ENCODE peak calls at places on chromosomes 5 and 9, in four cellular contexts. E is neural progenitor cell; B is fibroblast of lung; W is CD8-positive, alpha-beta T cell. Y is an unnamed sample.

GRCh38 chr5:127011151-127011550 is 19.2 kb downstream of the MARCHF3 start:
- DNase-seq in B (peak; percentile 99), W (no peak), E (no peak), Y (no peak)

GRCh38 chr5:169988947-169989346 is 8.7 kb upstream of the INSYN2B start:
- DNase-seq in E (no peak), W (no peak), B (no peak), Y (no peak)

GRCh38 chr5:83552275-83552674 is 80.7 kb downstream of the VCAN start:
- DNase-seq in W (no peak), B (peak; percentile 36), E (no peak), Y (no peak)

GRCh38 chr5:72392326-72392733 is 72.2 kb downstream of the PTCD2 start:
- DNase-seq in W (no peak), E (no peak), B (peak; percentile 49), Y (no peak)

GRCh38 chr5:36724429-36725332 is 118.3 kb downstream of the SLC1A3 start:
- DNase-seq in W (peak; percentile 31), B (no peak), E (no peak), Y (peak; percentile 83)

GRCh38 chr9:128056086-128056485 is 11.0 kb downstream of the NAIF1 start:
- DNase-seq in E (no peak), B (no peak), W (no peak), Y (no peak)

GRCh38 chr9:111916234-111916645 is 19.6 kb downstream of the UGCG start:
- DNase-seq in W (no peak), E (no peak), B (no peak), Y (peak; percentile 38)

GRCh38 chr5:54719384-54720306 is 202.1 kb downstream of the SNX18 start:
- DNase-seq in E (peak; percentile 74), W (no peak), B (peak; percentile 78), Y (no peak)

GRCh38 chr5:172235827-172236749 is 42.1 kb downstream of the EFCAB9 start:
- DNase-seq in W (no peak), B (peak; percentile 22), E (no peak), Y (no peak)

GRCh38 chr5:112034614-112035013 is 277.6 kb upstream of the NREP start:
- DNase-seq in W (no peak), B (no peak), E (no peak), Y (no peak)

GRCh38 chr5:150335778-150336177 is 21.7 kb upstream of the TCOF1 start:
- DNase-seq in B (no peak), W (no peak), E (no peak), Y (no peak)

GRCh38 chr5:150137168-150137957 is 18.3 kb downstream of the PDGFRB start:
- DNase-seq in B (peak; percentile 79), W (no peak), E (no peak), Y (no peak)

GRCh38 chr5:14779975-14780374 is 91.6 kb downstream of the ANKH start:
- DNase-seq in E (no peak), B (no peak), W (no peak), Y (no peak)

GRCh38 chr5:141363952-141364660 is at the start of gene PCDHGA5:
- DNase-seq in W (no peak), B (peak; percentile 20), E (no peak), Y (no peak)

GRCh38 chr5:67234671-67235176 is 38.1 kb upstream of the CD180 start:
- DNase-seq in W (no peak), B (peak; percentile 90), E (no peak), Y (no peak)

GRCh38 chr5:19739691-19740090 is 248.3 kb downstream of the CDH18 start:
- DNase-seq in E (peak; percentile 30), W (no peak), B (no peak), Y (no peak)

GRCh38 chr9:93025736-93026135 is 32.8 kb upstream of the SUSD3 start:
- DNase-seq in B (no peak), E (no peak), W (no peak), Y (no peak)

GRCh38 chr5:1294839-1295649 is at the start of gene TERT:
- DNase-seq in W (peak; percentile 59), E (peak; percentile 78), B (no peak), Y (peak; percentile 89)

GRCh38 chr5:54725391-54726280 is 208.1 kb downstream of the SNX18 start:
- DNase-seq in W (no peak), E (no peak), B (peak; percentile 76), Y (no peak)

GRCh38 chr5:78809444-78809843 is 160.9 kb upstream of the LHFPL2 start:
- DNase-seq in W (no peak), B (no peak), E (no peak), Y (no peak)

GRCh38 chr5:5710471-5710870 is 288.0 kb downstream of the ICE1 start:
- DNase-seq in B (no peak), W (no peak), E (no peak), Y (no peak)

GRCh38 chr5:105817906-105818305 is 1852.8 kb downstream of the EFNA5 start:
- DNase-seq in E (no peak), B (no peak), W (no peak), Y (no peak)

GRCh38 chr9:99867536-99867935 is 38.9 kb upstream of the STX17 start:
- DNase-seq in B (peak; percentile 1), W (no peak), E (no peak), Y (no peak)

GRCh38 chr9:110809038-110809595 is 140.5 kb downstream of the MUSK start:
- DNase-seq in E (no peak), B (no peak), W (no peak), Y (peak; percentile 33)

GRCh38 chr9:121640076-121640475 is 11.4 kb upstream of the DAB2IP start:
- DNase-seq in W (no peak), B (peak; percentile 6), E (peak; percentile 72), Y (peak; percentile 57)

GRCh38 chr9:137943655-137944054 is 66.1 kb downstream of the CACNA1B start:
- DNase-seq in E (no peak), W (no peak), B (no peak), Y (no peak)

GRCh38 chr5:87393331-87393730 is 19.4 kb downstream of the CCNH start:
- DNase-seq in B (peak; percentile 92), E (no peak), W (no peak), Y (no peak)

GRCh38 chr9:112312139-112312538 is 21.3 kb downstream of the PTBP3 start:
- DNase-seq in B (no peak), W (no peak), E (no peak), Y (no peak)

GRCh38 chr5:141950207-141951005 is 7.6 kb downstream of the PCDH12 start:
- DNase-seq in E (no peak), B (no peak), W (no peak), Y (no peak)

GRCh38 chr5:94849821-94850736 is 231.6 kb downstream of the SLF1 start:
- DNase-seq in B (peak; percentile 76), W (peak; percentile 25), E (peak; percentile 75), Y (peak; percentile 36)

GRCh38 chr5:147737921-147738320 is 44.6 kb downstream of the JAKMIP2 start:
- DNase-seq in W (no peak), B (no peak), E (no peak), Y (no peak)

GRCh38 chr9:93652604-93653592 is 76.5 kb downstream of the PHF2 start:
- DNase-seq in B (no peak), E (no peak), W (no peak), Y (no peak)

GRCh38 chr5:98899456-98899855 is 29.4 kb downstream of the CHD1 start:
- DNase-seq in B (no peak), E (no peak), W (no peak), Y (no peak)

GRCh38 chr5:2872676-2873075 is 121.2 kb upstream of the IRX2 start:
- DNase-seq in E (no peak), B (no peak), W (no peak), Y (no peak)

GRCh38 chr9:124281934-124282351 is 24.2 kb downstream of the NEK6 start:
- DNase-seq in E (no peak), W (no peak), B (peak; percentile 87), Y (no peak)

GRCh38 chr5:72508241-72509170 is 1.3 kb upstream of the ZNF366 start:
- DNase-seq in B (no peak), E (no peak), W (no peak), Y (peak; percentile 77)

GRCh38 chr5:157718529-157718928 is 12.7 kb upstream of the THG1L start:
- DNase-seq in B (peak; percentile 68), W (no peak), E (peak; percentile 10), Y (peak; percentile 31)

GRCh38 chr5:75438722-75439121 is 72.7 kb downstream of the CERT1 start:
- DNase-seq in E (no peak), W (no peak), B (no peak), Y (no peak)
- TF ChIP-seq CTCF in E (no peak), W (no peak), B (no peak), Y (no peak)

DNA sequence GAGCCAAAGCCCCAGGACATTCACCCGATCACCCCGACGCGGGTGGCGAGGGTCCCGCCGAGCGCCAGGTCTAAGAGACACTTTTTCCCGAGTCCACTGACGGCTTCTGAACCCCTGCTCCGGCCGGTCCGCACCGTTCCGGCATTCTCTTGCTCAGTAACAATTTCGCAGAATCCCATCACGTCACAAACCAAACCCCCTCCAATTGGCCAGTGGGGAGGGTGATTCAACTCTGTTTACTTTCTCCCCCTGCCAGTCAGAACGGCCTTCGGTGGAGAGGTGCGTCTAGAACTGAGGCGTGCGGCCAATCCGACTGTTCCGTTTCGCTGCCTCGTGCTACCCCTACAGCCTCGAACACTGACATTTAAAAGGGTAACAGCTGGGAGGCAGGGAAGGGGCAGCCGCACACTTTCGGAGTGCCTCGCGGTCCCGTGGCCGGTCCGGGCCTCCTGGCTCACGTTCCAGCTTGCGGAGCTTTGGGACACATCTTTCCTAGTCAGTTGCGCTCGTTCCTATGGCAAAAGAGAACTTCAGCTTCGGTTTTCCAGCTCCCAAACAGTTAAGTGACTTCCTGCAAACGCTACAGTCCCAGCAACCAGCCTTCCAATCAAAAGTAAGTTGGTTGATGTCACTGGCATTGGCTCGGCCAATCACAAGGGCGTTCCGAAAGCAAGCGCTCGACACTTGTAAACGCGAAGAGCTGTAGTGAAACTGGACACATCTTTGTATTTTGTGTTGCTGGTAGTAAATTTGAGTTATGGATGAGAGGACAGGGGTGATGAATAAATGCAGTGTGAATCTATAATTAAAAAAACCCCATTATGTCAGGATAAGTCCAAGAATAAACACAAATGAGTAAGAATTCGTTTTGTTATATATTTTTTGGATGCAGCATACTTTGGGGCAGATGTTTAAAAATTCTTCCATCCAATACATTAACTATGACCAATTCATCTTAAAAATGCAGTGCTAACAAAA is at the start of gene KLF9:
- DNase-seq in W (peak; percentile 95), B (peak; percentile 98), E (peak; percentile 87), Y (peak; percentile 92)
- TF ChIP-seq CTCF in W (no peak), B (no peak), E (no peak), Y (no peak)

DNA sequence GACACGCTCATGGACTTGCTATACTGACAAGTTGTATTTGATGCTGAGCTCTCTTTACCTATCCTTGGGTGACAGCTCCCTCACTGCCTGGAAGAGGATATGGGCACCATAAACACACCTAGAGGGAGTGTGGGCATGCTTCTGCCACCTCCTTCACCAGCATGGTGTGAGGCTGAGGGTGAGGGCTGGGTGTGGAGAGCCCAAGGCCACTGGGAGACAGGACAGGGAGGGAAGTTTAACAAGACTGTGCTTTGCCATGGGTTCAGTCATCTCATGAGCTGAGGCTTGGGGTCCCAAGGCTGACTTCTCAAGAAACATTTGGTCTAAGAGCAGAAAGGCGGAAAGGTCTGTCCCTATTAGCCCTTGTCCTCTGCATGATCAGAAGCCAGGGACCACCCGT is 93.6 kb upstream of the ANKRD55 start:
- DNase-seq in W (no peak), B (no peak), E (no peak), Y (no peak)
- TF ChIP-seq CTCF in W (no peak), B (no peak), E (no peak), Y (no peak)

GRCh38 chr9:87113892-87114291 is 166.6 kb upstream of the GAS1 start:
- DNase-seq in B (no peak), W (no peak), E (no peak), Y (no peak)
- TF ChIP-seq CTCF in B (peak; percentile 22), W (no peak), E (no peak), Y (no peak)

Y was measured in GM13977.